ENCODE peak calls at places on chromosome 12, in nine cellular contexts. B, X, A, E, N, G, S, F and L are unnamed samples.

GRCh38 chr12:39772708-39773665 is 153.4 kb upstream of the ABCD2 start:
- DNase-seq in S (no peak), A (no peak), B (no peak), E (no peak), G (peak; percentile 21), N (no peak), X (no peak), F (no peak), L (no peak)

GRCh38 chr12:53622724-53623123 is 3.5 kb downstream of the ATF7 start:
- DNase-seq in G (no peak), A (no peak), N (no peak), X (no peak), F (no peak), B (no peak), S (no peak), E (no peak), L (no peak)

GRCh38 chr12:48998497-48999353 is 450 bp downstream of the DDN start:
- DNase-seq in F (no peak), E (no peak), B (no peak), A (no peak), N (peak; percentile 47), X (peak; percentile 12), S (peak; percentile 73), G (peak; percentile 42), L (peak; percentile 63)

GRCh38 chr12:106918746-106919145 is 37.0 kb upstream of the TMEM263 start:
- DNase-seq in B (no peak), A (no peak), G (peak; percentile 9), S (no peak), E (no peak), F (no peak), X (peak; percentile 47), N (no peak), L (no peak)

GRCh38 chr12:6887460-6887859 is 14.4 kb upstream of the SPSB2 start:
- DNase-seq in S (no peak), X (no peak), E (no peak), B (no peak), A (no peak), G (no peak), N (no peak), F (no peak), L (no peak)

GRCh38 chr12:32366704-32367103 is 32.7 kb upstream of the FGD4 start:
- DNase-seq in N (no peak), S (no peak), X (peak; percentile 44), A (peak; percentile 10), B (no peak), E (no peak), F (no peak), G (no peak), L (no peak)

GRCh38 chr12:62730649-62731377 is 204.1 kb downstream of the PPM1H start:
- DNase-seq in B (no peak), A (peak; percentile 64), F (peak; percentile 11), N (no peak), G (peak; percentile 81), E (no peak), X (peak; percentile 76), S (peak; percentile 20), L (peak; percentile 26)

GRCh38 chr12:45279916-45280547 is 64.1 kb downstream of the ANO6 start:
- DNase-seq in S (no peak), G (no peak), A (no peak), B (no peak), N (no peak), E (no peak), X (no peak), F (no peak), L (no peak)

GRCh38 chr12:1928439-1929121 is 10.1 kb upstream of the CACNA2D4 start:
- DNase-seq in G (no peak), E (no peak), X (no peak), F (no peak), A (no peak), S (no peak), N (no peak), B (no peak), L (no peak)

GRCh38 chr12:128205145-128205544 is 61.8 kb upstream of the TMEM132C start:
- DNase-seq in A (no peak), X (no peak), E (no peak), N (no peak), F (no peak), S (no peak), B (no peak), G (no peak), L (no peak)

GRCh38 chr12:128789356-128789929 is 34.3 kb downstream of the SLC15A4 start:
- DNase-seq in A (no peak), X (no peak), N (no peak), G (no peak), E (no peak), S (no peak), B (no peak), F (no peak), L (no peak)

GRCh38 chr12:6507102-6507998 is 13.4 kb downstream of the NCAPD2 start:
- DNase-seq in N (no peak), X (no peak), F (no peak), S (no peak), B (no peak), E (no peak), G (no peak), A (no peak), L (no peak)